ENCODE peak calls at places on chromosomes 6 and 20, in ten cellular contexts. V is PC-9, O is stomach, T is PC-3, Y is right lobe of liver, X is body of pancreas, U is A549, L is endodermal cell, Z is uterus, E is lung. N is an unnamed sample.

GRCh38 chr6:79946242-79946641 is 1.1 kb downstream of the ELOVL4 start:
- DNase-seq in T (peak; percentile 16), Z (no peak), E (no peak), V (no peak), U (peak; percentile 23), L (peak; percentile 67), X (no peak), O (no peak), Y (no peak), N (peak; percentile 26)

GRCh38 chr6:109840796-109841195 is 137.3 kb upstream of the GPR6 start:
- DNase-seq in X (no peak), V (no peak), T (no peak), O (no peak), U (no peak), E (no peak), Z (no peak), Y (no peak), L (peak; percentile 32), N (no peak)

GRCh38 chr6:107624541-107624940 is 134.6 kb downstream of the SOBP start:
- DNase-seq in V (peak; percentile 27), T (peak; percentile 74), Z (no peak), L (no peak), O (no peak), X (no peak), Y (no peak), U (no peak), E (no peak), N (peak; percentile 30)

GRCh38 chr6:169921853-169922779 is 170.7 kb downstream of the ERMARD start:
- DNase-seq in T (no peak), X (no peak), E (no peak), V (no peak), Z (no peak), O (no peak), Y (peak; percentile 83), L (no peak), U (no peak), N (no peak)

GRCh38 chr6:62808575-62809293 is 402.5 kb upstream of the FKBP1C start:
- DNase-seq in T (no peak), O (no peak), Y (no peak), U (no peak), X (no peak), E (no peak), V (no peak), Z (no peak), L (peak; percentile 45), N (no peak)

GRCh38 chr20:51500311-51500710 is 42.2 kb downstream of the NFATC2 start:
- DNase-seq in T (peak; percentile 44), L (peak; percentile 31), X (no peak), Z (no peak), V (no peak), O (no peak), U (no peak), E (no peak), Y (no peak), N (peak; percentile 31)

GRCh38 chr6:78076371-78076770 is 423.5 kb downstream of the MEI4 start:
- DNase-seq in Y (no peak), U (no peak), L (no peak), T (no peak), O (no peak), V (no peak), E (no peak), Z (no peak), X (no peak), N (no peak)

GRCh38 chr6:157380458-157380778 is 572 bp upstream of the ZDHHC14 start:
- DNase-seq in T (no peak), L (no peak), O (no peak), V (no peak), Y (no peak), Z (no peak), X (no peak), E (no peak), U (no peak), N (no peak)

GRCh38 chr20:38338849-38339520 is 7.3 kb upstream of the LBP start:
- DNase-seq in T (peak; percentile 59), X (no peak), L (peak; percentile 85), Y (peak; percentile 69), V (no peak), Z (no peak), U (no peak), O (no peak), E (no peak), N (no peak)

GRCh38 chr6:27414996-27415395 is 26.4 kb downstream of the ZNF391 start:
- DNase-seq in L (no peak), X (no peak), E (no peak), U (no peak), O (no peak), V (no peak), T (peak; percentile 52), Z (no peak), Y (no peak), N (no peak)

GRCh38 chr6:161536141-161536735 is 262.4 kb upstream of the AGPAT4 start:
- DNase-seq in V (no peak), Z (no peak), E (no peak), Y (no peak), O (no peak), L (no peak), T (no peak), U (no peak), X (no peak), N (no peak)

GRCh38 chr6:150293423-150294280 is 75.2 kb upstream of the IYD start:
- DNase-seq in U (peak; percentile 26), Y (no peak), L (no peak), X (no peak), Z (no peak), E (no peak), O (no peak), V (peak; percentile 8), T (peak; percentile 70), N (peak; percentile 66)

GRCh38 chr6:130183271-130184222 is 39.2 kb downstream of the SAMD3 start:
- DNase-seq in O (no peak), L (no peak), Z (no peak), Y (no peak), X (no peak), V (no peak), U (no peak), E (no peak), T (no peak), N (no peak)

GRCh38 chr6:53290547-53291510 is 57.9 kb downstream of the ELOVL5 start:
- DNase-seq in U (no peak), X (no peak), V (no peak), O (no peak), L (no peak), T (no peak), Z (no peak), E (no peak), Y (no peak), N (no peak)

GRCh38 chr6:98764378-98764911 is 69.9 kb upstream of the POU3F2 start:
- DNase-seq in L (no peak), X (no peak), V (no peak), T (no peak), O (no peak), U (no peak), E (no peak), Z (no peak), Y (no peak), N (peak; percentile 22)

GRCh38 chr6:98775205-98775604 is 59.2 kb upstream of the POU3F2 start:
- DNase-seq in T (no peak), L (no peak), X (no peak), E (no peak), U (no peak), Y (no peak), Z (no peak), O (no peak), V (no peak), N (no peak)

GRCh38 chr6:98769546-98769945 is 64.8 kb upstream of the POU3F2 start:
- DNase-seq in V (no peak), X (no peak), T (peak; percentile 47), Z (no peak), U (peak; percentile 34), L (peak; percentile 72), E (no peak), Y (no peak), O (no peak), N (peak; percentile 40)
- TF ChIP-seq CTCF in V (peak; percentile 35), X (no peak), T (peak; percentile 51), Z (no peak), U (no peak), L (peak; percentile 74), E (no peak), Y (no peak), O (no peak), N (peak; percentile 33)

DNA sequence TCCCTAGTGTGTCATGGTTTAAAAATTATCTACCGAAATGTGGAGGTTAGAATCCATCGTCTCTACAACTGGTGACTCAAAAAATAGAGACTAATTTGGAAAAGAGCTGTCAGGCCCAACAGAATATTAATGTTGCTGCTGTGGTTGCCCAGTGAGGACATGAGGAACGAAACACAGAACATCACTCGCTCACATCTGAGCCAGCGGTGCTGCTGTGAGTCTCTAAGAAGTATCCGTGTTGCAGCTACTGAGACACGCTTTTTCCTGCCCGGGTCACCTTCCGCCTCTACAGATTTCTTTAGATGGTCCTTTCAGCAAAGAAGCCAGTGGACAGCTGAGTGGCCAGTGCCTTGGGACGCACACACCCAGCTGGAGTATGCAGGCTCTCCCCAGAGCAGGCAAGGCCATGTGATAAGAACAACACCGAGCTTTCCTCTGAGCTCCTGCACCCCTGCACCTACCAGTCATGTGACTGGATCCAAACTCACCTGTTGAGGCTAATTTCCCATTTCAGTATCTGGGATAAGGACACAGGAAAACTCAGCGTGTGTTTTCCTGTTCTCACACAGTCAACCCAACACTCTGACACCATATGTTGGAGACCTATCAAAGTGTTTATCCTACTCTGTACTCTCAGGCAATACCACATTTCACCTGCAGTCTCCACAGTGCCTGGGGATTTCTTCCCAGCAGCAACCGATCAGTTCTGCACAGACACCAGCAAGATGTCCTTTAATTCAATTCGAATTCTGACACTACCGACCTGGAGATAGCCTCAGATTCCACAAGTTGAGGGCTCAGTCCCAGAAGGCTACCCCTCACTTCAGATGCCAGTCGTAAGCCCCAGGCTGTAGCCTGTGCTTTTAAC is 119.0 kb upstream of the RPS6KA2 start:
- DNase-seq in T (no peak), O (no peak), E (no peak), U (no peak), X (no peak), L (no peak), V (no peak), Y (peak; percentile 14), Z (no peak), N (no peak)
- H3K27ac ChIP-seq in T (no peak overlapping the region), O (no peak overlapping the region), E (no peak overlapping the region), U (no peak overlapping the region), X (no peak overlapping the region), L (no peak overlapping the region), V (no peak overlapping the region), Y (no peak overlapping the region), Z (no peak overlapping the region), N (no peak overlapping the region)

GRCh38 chr6:148770408-148771211 is 23.8 kb downstream of the UST start:
- DNase-seq in V (no peak), Z (no peak), O (no peak), U (no peak), T (no peak), X (no peak), Y (no peak), E (no peak), L (no peak), N (no peak)
- H3K4me1 ChIP-seq in V (no peaks in the 10 kb centered on the region), Z (no peaks in the 10 kb centered on the region), O (peaks cover 39% of the 10 kb centered on the region), U (no peaks in the 10 kb centered on the region), T (no peaks in the 10 kb centered on the region), X (peaks cover 25% of the 10 kb centered on the region), Y (no peaks in the 10 kb centered on the region), E (peaks cover 3% of the 10 kb centered on the region), L (no peaks in the 10 kb centered on the region), N (peaks cover 5% of the 10 kb centered on the region)

DNA sequence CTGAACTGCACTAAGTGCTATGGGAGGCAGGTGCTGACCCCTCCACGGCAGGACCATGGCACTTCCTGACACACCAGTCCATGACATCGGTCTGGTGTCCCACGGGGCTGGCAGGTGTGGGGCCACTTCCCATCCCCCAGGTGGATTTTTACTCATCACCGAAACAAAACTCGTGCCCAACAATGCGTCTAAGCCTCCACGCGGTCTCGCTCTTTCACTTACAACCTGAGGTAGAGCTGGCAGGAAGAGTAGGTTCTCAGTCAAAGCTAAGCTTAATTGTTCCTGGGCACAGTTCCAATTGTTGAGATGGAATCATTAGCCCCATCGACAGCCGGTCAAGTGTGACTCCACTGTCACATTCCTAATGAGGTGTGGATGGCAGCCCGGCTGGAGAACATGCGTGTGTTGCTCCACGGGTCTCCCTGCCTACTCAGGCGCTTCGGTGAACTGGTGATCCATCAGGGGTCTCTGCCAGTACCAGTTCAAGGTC is 125.7 kb downstream of the SLC23A2 start:
- DNase-seq in X (no peak), O (no peak), E (no peak), Y (peak; percentile 40), L (no peak), Z (no peak), V (no peak), T (no peak), U (no peak), N (no peak)
- TF ChIP-seq CTCF in X (no peak), O (no peak), E (no peak), Y (no peak), L (no peak), Z (no peak), V (no peak), T (no peak), U (no peak), N (no peak)